ENCODE peak calls at places on chromosomes 1 and 21, in seven cellular contexts. B is A549, Y is esophagus squamous epithelium, W is mucosa of descending colon, Q is uterus, I is coronary artery, X is keratinocyte. P is an unnamed sample.

GRCh38 chr21:45829566-45830147 is 151.9 kb upstream of the COL6A1 start:
- DNase-seq in B (no peak), Y (no peak), W (no peak), Q (no peak), I (no peak), X (no peak), P (no peak)

GRCh38 chr1:229105822-229106525 is 164.9 kb upstream of the RAB4A start:
- DNase-seq in B (no peak), Y (no peak), W (no peak), Q (no peak), I (peak), X (no peak), P (no peak)

GRCh38 chr1:88698140-88698539 is 14.1 kb downstream of the PKN2 start:
- DNase-seq in B (no peak), Y (no peak), W (no peak), Q (no peak), I (no peak), X (no peak), P (no peak)

GRCh38 chr21:16159213-16159970 is 429.6 kb downstream of the USP25 start:
- DNase-seq in B (no peak), Y (no peak), W (no peak), Q (no peak), I (no peak), X (no peak), P (no peak)

GRCh38 chr1:91806146-91806545 is 79.8 kb downstream of the TGFBR3 start:
- DNase-seq in B (no peak), Y (no peak), W (no peak), Q (no peak), I (no peak), X (no peak), P (no peak)

GRCh38 chr1:52574594-52574993 is 21.7 kb upstream of the TUT4 start:
- DNase-seq in B (peak), Y (no peak), W (no peak), Q (peak), I (no peak), X (no peak), P (no peak)

GRCh38 chr1:72281144-72281543 is 1.2 kb downstream of the NEGR1 start:
- DNase-seq in B (no peak), Y (no peak), W (no peak), Q (no peak), I (no peak), X (no peak), P (no peak)

GRCh38 chr1:20484526-20485462 is 1.2 kb downstream of the CAMK2N1 start:
- DNase-seq in B (no peak), Y (no peak), W (peak), Q (no peak), I (no peak), X (no peak), P (no peak)

GRCh38 chr1:227792216-227793078 is 23.0 kb upstream of the PRSS38 start:
- DNase-seq in B (no peak), Y (no peak), W (peak), Q (no peak), I (peak), X (no peak), P (no peak)

GRCh38 chr21:34923202-34923601 is 125.9 kb downstream of the RUNX1 start:
- DNase-seq in B (no peak), Y (no peak), W (no peak), Q (no peak), I (no peak), X (no peak), P (no peak)

GRCh38 chr1:25900209-25900608 is 6.0 kb downstream of the STMN1 start:
- DNase-seq in B (no peak), Y (no peak), W (no peak), Q (no peak), I (no peak), X (no peak), P (no peak)

GRCh38 chr21:27225142-27225541 is 258.3 kb upstream of the ADAMTS5 start:
- DNase-seq in B (no peak), Y (no peak), W (no peak), Q (no peak), I (no peak), X (no peak), P (no peak)

GRCh38 chr1:7319196-7319595 is 451.9 kb upstream of the VAMP3 start:
- DNase-seq in B (no peak), Y (no peak), W (no peak), Q (no peak), I (no peak), X (no peak), P (no peak)

GRCh38 chr21:40706806-40707205 is 140.2 kb downstream of the DSCAM start:
- DNase-seq in B (no peak), Y (no peak), W (no peak), Q (no peak), I (no peak), X (no peak), P (no peak)

GRCh38 chr21:25625036-25625435 is 14.0 kb upstream of the JAM2 start:
- DNase-seq in B (no peak), Y (no peak), W (no peak), Q (no peak), I (no peak), X (no peak), P (no peak)

GRCh38 chr1:155196103-155196892 is 11.4 kb downstream of the THBS3 start:
- DNase-seq in B (no peak), Y (no peak), W (no peak), Q (no peak), I (no peak), X (no peak), P (no peak)

GRCh38 chr1:178150610-178151009 is 56.7 kb downstream of the RASAL2 start:
- DNase-seq in B (no peak), Y (no peak), W (no peak), Q (no peak), I (no peak), X (no peak), P (no peak)

GRCh38 chr1:6727535-6727934 is 25.9 kb upstream of the DNAJC11 start:
- DNase-seq in B (peak), Y (no peak), W (peak), Q (no peak), I (no peak), X (peak), P (peak)

GRCh38 chr1:27341525-27342252 is at the start of gene SYTL1:
- DNase-seq in B (peak), Y (no peak), W (peak), Q (no peak), I (no peak), X (no peak), P (peak)

GRCh38 chr1:39411526-39411925 is 79.9 kb upstream of the BMP8A start:
- DNase-seq in B (no peak), Y (no peak), W (no peak), Q (no peak), I (no peak), X (no peak), P (no peak)

GRCh38 chr1:26358411-26359384 is 4.8 kb upstream of the CRYBG2 start:
- DNase-seq in B (no peak), Y (no peak), W (peak), Q (no peak), I (no peak), X (peak), P (peak)

GRCh38 chr1:7469255-7469938 is 301.7 kb upstream of the VAMP3 start:
- DNase-seq in B (no peak), Y (no peak), W (no peak), Q (no peak), I (no peak), X (no peak), P (no peak)

GRCh38 chr1:172421974-172422604 is 1.6 kb downstream of the C1orf105 start:
- DNase-seq in B (no peak), Y (no peak), W (no peak), Q (no peak), I (no peak), X (no peak), P (no peak)

GRCh38 chr1:209800984-209801834 is 4.7 kb downstream of the IRF6 start:
- DNase-seq in B (no peak), Y (no peak), W (no peak), Q (peak), I (no peak), X (no peak), P (peak)

GRCh38 chr1:154557939-154558609 is 388 bp downstream of the UBE2Q1 start:
- DNase-seq in B (no peak), Y (no peak), W (peak), Q (peak), I (no peak), X (no peak), P (peak)

GRCh38 chr21:33305344-33305671 is 19.5 kb upstream of the IFNAR1 start:
- DNase-seq in B (no peak), Y (no peak), W (no peak), Q (no peak), I (no peak), X (no peak), P (no peak)

GRCh38 chr1:211577826-211578639 is 928 bp downstream of the SLC30A1 start:
- DNase-seq in B (peak), Y (peak), W (peak), Q (peak), I (peak), X (no peak), P (peak)

GRCh38 chr1:151837197-151837596 is 2.4 kb downstream of the C2CD4D start:
- DNase-seq in B (no peak), Y (no peak), W (no peak), Q (no peak), I (no peak), X (no peak), P (no peak)

GRCh38 chr1:198259336-198260109 is 102.7 kb downstream of the NEK7 start:
- DNase-seq in B (no peak), Y (no peak), W (no peak), Q (no peak), I (no peak), X (no peak), P (no peak)

GRCh38 chr1:184532199-184532598 is 145.4 kb downstream of the C1orf21 start:
- DNase-seq in B (no peak), Y (no peak), W (no peak), Q (no peak), I (no peak), X (no peak), P (no peak)

GRCh38 chr1:88877382-88877825 is 14.0 kb downstream of the GTF2B start:
- DNase-seq in B (no peak), Y (no peak), W (no peak), Q (no peak), I (no peak), X (no peak), P (no peak)

GRCh38 chr1:6785318-6785712 is at the start of gene CAMTA1:
- DNase-seq in B (no peak), Y (no peak), W (no peak), Q (no peak), I (no peak), X (no peak), P (no peak)

GRCh38 chr1:15370268-15370667 is 39.4 kb upstream of the EFHD2 start:
- DNase-seq in B (no peak), Y (no peak), W (no peak), Q (no peak), I (no peak), X (no peak), P (no peak)

GRCh38 chr1:179036844-179037465 is 11.3 kb downstream of the FAM20B start:
- DNase-seq in B (no peak), Y (no peak), W (no peak), Q (no peak), I (no peak), X (no peak), P (no peak)

GRCh38 chr1:1873186-1873585 is 17.7 kb downstream of the GNB1 start:
- DNase-seq in B (no peak), Y (no peak), W (peak), Q (no peak), I (no peak), X (no peak), P (peak)

GRCh38 chr1:17013598-17014320 is 2.0 kb upstream of the ATP13A2 start:
- DNase-seq in B (no peak), Y (no peak), W (no peak), Q (peak), I (no peak), X (no peak), P (no peak)

GRCh38 chr1:115648717-115649691 is 7.2 kb downstream of the VANGL1 start:
- DNase-seq in B (no peak), Y (no peak), W (no peak), Q (no peak), I (peak), X (no peak), P (no peak)

GRCh38 chr1:151975311-151976014 is 18.2 kb downstream of the S100A10 start:
- DNase-seq in B (no peak), Y (no peak), W (no peak), Q (no peak), I (no peak), X (no peak), P (no peak)

GRCh38 chr21:28345934-28346333 is 646.7 kb downstream of the LTN1 start:
- DNase-seq in B (no peak), Y (no peak), W (no peak), Q (no peak), I (no peak), X (no peak), P (no peak)

GRCh38 chr21:31354122-31354521 is 10.1 kb upstream of the TIAM1 start:
- DNase-seq in B (no peak), Y (no peak), W (no peak), Q (no peak), I (no peak), X (peak), P (no peak)
- H3K4me3 ChIP-seq in B (no peak), Y (no peak), W (no peak), Q (no peak), I (no peak), X (no peak), P (no peak)

GRCh38 chr1:21641537-21641936 is 27.6 kb downstream of the RAP1GAP start:
- DNase-seq in B (no peak), Y (no peak), W (no peak), Q (no peak), I (no peak), X (no peak), P (no peak)
- H3K4me3 ChIP-seq in B (no peak), Y (no peak), W (no peak), Q (no peak), I (no peak), X (no peak), P (no peak)

DNA sequence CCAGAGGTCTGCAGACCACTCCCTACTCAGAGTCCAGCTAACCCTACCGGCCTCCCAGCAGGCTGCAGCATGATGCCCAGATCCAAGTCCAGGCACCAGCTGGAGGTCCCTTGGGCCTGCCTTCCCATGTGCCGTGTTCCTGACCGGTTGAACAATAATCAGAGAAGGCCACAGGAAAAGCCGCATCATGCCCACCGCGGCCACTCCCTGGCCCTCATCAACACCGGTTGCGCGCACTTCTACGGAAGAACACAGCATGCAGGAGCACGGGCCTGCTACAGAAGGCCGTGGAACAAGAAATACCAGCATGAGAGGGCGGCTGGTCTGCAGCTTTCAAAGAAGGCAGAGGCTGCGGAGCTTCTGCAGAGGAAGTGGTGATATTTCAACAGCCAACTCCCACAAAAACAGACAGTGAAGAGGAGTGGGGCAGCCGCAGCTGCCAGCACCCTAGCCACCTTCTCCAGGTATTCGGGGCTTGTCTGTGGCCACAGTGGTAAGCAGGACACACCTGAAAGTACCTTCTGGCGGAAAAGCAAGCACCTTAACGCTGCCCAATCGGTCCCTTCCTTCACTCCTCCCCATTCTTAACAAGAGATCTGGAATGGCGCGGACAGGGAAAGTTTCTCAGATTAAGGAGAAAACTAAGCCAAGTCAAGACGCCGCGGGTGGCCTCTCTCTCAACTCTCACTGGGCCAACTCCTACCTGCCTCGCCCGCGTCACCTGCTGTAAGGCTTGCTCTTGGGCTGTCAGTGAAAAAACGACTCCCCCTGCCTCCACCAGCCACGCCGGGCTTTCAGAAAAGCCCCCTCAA is 1.5 kb downstream of the PGBD5 start:
- DNase-seq in B (no peak), Y (no peak), W (peak), Q (no peak), I (no peak), X (no peak), P (no peak)
- H3K4me3 ChIP-seq in B (no peak), Y (peak), W (no peak), Q (peak), I (peak), X (no peak), P (peak)

GRCh38 chr21:43639470-43640178 is 19.7 kb downstream of the HSF2BP start:
- DNase-seq in B (no peak), Y (no peak), W (no peak), Q (no peak), I (no peak), X (peak), P (no peak)
- H3K4me3 ChIP-seq in B (no peak), Y (no peak), W (no peak), Q (no peak), I (no peak), X (no peak), P (no peak)

GRCh38 chr1:207030522-207031009 is 2.0 kb downstream of the C1orf116 start:
- DNase-seq in B (no peak), Y (no peak), W (no peak), Q (no peak), I (no peak), X (no peak), P (no peak)

GRCh38 chr1:207031632-207032258 is 811 bp downstream of the C1orf116 start:
- DNase-seq in B (no peak), Y (no peak), W (peak), Q (no peak), I (no peak), X (no peak), P (peak)

GRCh38 chr1:207028884-207029283 is 3.7 kb downstream of the C1orf116 start:
- DNase-seq in B (no peak), Y (no peak), W (no peak), Q (no peak), I (no peak), X (no peak), P (peak)

GRCh38 chr1:207031016-207031415 is 1.5 kb downstream of the C1orf116 start:
- DNase-seq in B (no peak), Y (no peak), W (no peak), Q (no peak), I (no peak), X (no peak), P (no peak)

DNA sequence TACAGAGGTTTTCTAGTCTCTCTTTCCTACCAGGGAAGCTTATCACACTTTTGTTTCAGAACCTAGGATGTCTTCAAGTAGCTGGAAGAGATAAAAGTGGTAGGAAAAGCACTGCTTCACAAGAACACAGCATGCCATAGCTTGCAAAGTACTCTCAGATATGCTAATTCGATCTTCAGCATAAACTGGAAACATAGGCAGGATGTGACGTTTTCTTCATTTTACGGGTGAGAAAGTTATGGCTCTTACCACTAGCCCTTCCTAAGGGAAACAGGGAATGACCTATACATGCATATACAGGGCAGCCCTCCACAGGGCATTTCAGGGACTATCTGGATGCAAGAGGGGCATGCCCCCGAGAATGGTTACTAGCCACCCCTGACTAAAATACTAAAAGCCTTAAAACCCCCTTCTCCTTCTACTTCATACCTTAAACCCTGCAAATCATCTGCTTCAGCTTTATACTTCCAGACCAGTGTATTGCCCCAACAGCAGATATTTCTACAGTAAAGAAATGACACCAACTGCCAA is 2.5 kb downstream of the C1orf116 start:
- DNase-seq in B (no peak), Y (no peak), W (no peak), Q (no peak), I (no peak), X (no peak), P (no peak)
- H3K4me3 ChIP-seq in B (no peak), Y (peak), W (no peak), Q (no peak), I (no peak), X (peak), P (peak)

GRCh38 chr1:10507111-10507879 is 32.5 kb downstream of the PEX14 start:
- DNase-seq in B (peak), Y (no peak), W (peak), Q (peak), I (no peak), X (no peak), P (peak)

GRCh38 chr1:10510520-10511493 is 36.1 kb downstream of the PEX14 start:
- DNase-seq in B (peak), Y (no peak), W (peak), Q (no peak), I (no peak), X (peak), P (no peak)

GRCh38 chr1:10511494-10511885 is 36.7 kb downstream of the PEX14 start:
- DNase-seq in B (no peak), Y (no peak), W (no peak), Q (no peak), I (no peak), X (no peak), P (no peak)

GRCh38 chr1:10508511-10508951 is 33.8 kb downstream of the PEX14 start:
- DNase-seq in B (no peak), Y (no peak), W (no peak), Q (no peak), I (no peak), X (no peak), P (no peak)

DNA sequence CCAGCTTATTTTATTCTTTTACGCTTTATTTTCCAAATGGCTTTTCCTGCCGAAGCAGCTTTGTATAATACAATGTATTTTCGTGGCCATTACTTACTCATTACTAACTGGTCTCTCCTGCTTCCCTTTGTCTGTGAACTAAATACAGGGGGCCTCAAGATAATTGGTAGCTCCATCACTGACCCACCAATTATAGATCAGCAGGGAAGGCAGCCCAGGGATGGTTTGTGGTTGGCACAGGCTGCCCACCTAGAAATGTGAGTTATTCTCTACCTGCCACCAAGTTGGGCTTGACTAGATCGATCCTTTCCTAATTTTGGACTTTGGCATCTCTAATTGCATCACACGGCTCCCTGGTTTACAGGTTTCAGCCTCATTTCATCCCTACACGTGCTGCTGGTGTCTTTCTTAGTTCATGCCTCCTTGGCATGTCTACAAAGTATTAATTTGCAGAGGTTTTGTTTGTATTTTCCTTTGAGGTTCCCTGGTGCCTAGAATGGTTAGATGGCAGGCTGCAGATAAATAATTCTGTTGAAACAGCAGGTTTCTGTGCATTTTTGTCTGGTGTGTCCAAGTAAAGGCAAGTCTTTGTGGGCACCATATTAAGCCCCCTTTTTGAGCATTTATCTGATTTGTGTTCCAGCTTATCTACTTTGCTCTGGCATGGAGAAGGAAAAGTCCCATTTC is 35.2 kb downstream of the PEX14 start:
- DNase-seq in B (no peak), Y (no peak), W (no peak), Q (no peak), I (no peak), X (no peak), P (no peak)
- H3K4me3 ChIP-seq in B (no peak), Y (no peak), W (no peak), Q (no peak), I (no peak), X (peak), P (no peak)